ENCODE peak calls at places on chromosomes 5 and 9, in five cellular contexts. S is A549, E is HepG2, B is H1, H is K562. Y is an unnamed sample.

GRCh38 chr9:89428901-89429890 is 68.7 kb downstream of the SEMA4D start:
- DNase-seq in S (no peak), H (peak; percentile 53), E (no peak), B (peak; percentile 74), Y (peak; percentile 6)

GRCh38 chr5:61292130-61292672 is 39.9 kb upstream of the ZSWIM6 start:
- DNase-seq in E (no peak), H (no peak), B (no peak), S (no peak), Y (no peak)

GRCh38 chr5:147472669-147473131 is 37.2 kb downstream of the DPYSL3 start:
- DNase-seq in H (no peak), S (no peak), B (no peak), E (no peak), Y (no peak)

GRCh38 chr5:16931334-16932110 is 4.6 kb downstream of the MYO10 start:
- DNase-seq in S (no peak), B (no peak), H (no peak), E (no peak), Y (peak; percentile 55)

GRCh38 chr5:87770601-87771121 is 357.9 kb upstream of the CCNH start:
- DNase-seq in B (peak; percentile 63), E (no peak), S (no peak), H (no peak), Y (no peak)

GRCh38 chr9:106929471-106930198 is 66.7 kb downstream of the ZNF462 start:
- DNase-seq in H (no peak), B (no peak), S (no peak), E (no peak), Y (peak; percentile 76)

GRCh38 chr5:136199408-136199807 is 6.4 kb upstream of the SMIM32 start:
- DNase-seq in E (no peak), B (peak; percentile 38), H (no peak), S (no peak), Y (no peak)

GRCh38 chr9:28774433-28775029 is 1201.2 kb upstream of the C9orf72 start:
- DNase-seq in E (peak; percentile 18), H (no peak), B (no peak), S (peak; percentile 7), Y (peak; percentile 8)

GRCh38 chr5:66171349-66172344 is 27.5 kb downstream of the SREK1 start:
- DNase-seq in E (peak; percentile 32), S (peak; percentile 36), H (peak; percentile 44), B (no peak), Y (peak; percentile 59)

GRCh38 chr9:38388283-38389223 is 3.9 kb upstream of the ALDH1B1 start:
- DNase-seq in H (no peak), E (peak; percentile 44), B (no peak), S (no peak), Y (no peak)

GRCh38 chr5:98786178-98786853 is 12.9 kb downstream of the RGMB start:
- DNase-seq in H (no peak), B (no peak), E (no peak), S (no peak), Y (no peak)

GRCh38 chr5:75656311-75657003 is 45.2 kb downstream of the ANKDD1B start:
- DNase-seq in H (no peak), S (no peak), B (no peak), E (no peak), Y (peak; percentile 42)

GRCh38 chr9:87868635-87869034 is 14.0 kb upstream of the SPATA31E1 start:
- DNase-seq in E (no peak), H (no peak), B (no peak), S (no peak), Y (no peak)

GRCh38 chr9:7879551-7880245 is 80.1 kb upstream of the DMAC1 start:
- DNase-seq in E (no peak), H (no peak), S (no peak), B (peak; percentile 43), Y (no peak)

GRCh38 chr5:127442085-127442484 is 75.4 kb upstream of the PRRC1 start:
- DNase-seq in B (no peak), H (no peak), S (peak; percentile 14), E (no peak), Y (peak; percentile 10)

GRCh38 chr9:129849901-129850300 is 14.6 kb downstream of the USP20 start:
- DNase-seq in H (no peak), S (no peak), B (no peak), E (no peak), Y (peak; percentile 25)

GRCh38 chr5:122163151-122164069 is 34.1 kb downstream of the ZNF474 start:
- DNase-seq in S (peak; percentile 49), E (no peak), H (no peak), B (no peak), Y (no peak)

GRCh38 chr5:125037020-125037419 is 290.6 kb upstream of the ZNF608 start:
- DNase-seq in H (no peak), S (no peak), B (no peak), E (no peak), Y (no peak)

GRCh38 chr9:128033609-128034008 is 33.5 kb downstream of the NAIF1 start:
- DNase-seq in S (no peak), E (no peak), H (no peak), B (no peak), Y (no peak)

GRCh38 chr5:112824197-112824596 is 36.9 kb upstream of the SRP19 start:
- DNase-seq in H (no peak), B (no peak), E (no peak), S (no peak), Y (no peak)

GRCh38 chr5:178577376-178577839 is 12.8 kb downstream of the COL23A1 start:
- DNase-seq in B (peak; percentile 80), S (no peak), H (no peak), E (no peak), Y (no peak)

GRCh38 chr9:127912882-127913281 is 4.0 kb downstream of the ST6GALNAC4 start:
- DNase-seq in H (no peak), S (no peak), E (no peak), B (no peak), Y (no peak)

GRCh38 chr9:81522721-81523551 is 166.4 kb downstream of the TLE1 start:
- DNase-seq in B (no peak), H (no peak), E (peak; percentile 77), S (peak; percentile 25), Y (peak; percentile 73)

GRCh38 chr5:83583859-83584258 is 112.3 kb downstream of the VCAN start:
- DNase-seq in H (no peak), S (no peak), E (no peak), B (no peak), Y (peak; percentile 77)

GRCh38 chr9:25415723-25416122 is 262.5 kb downstream of the TUSC1 start:
- DNase-seq in E (no peak), H (no peak), S (no peak), B (no peak), Y (no peak)

GRCh38 chr5:76204713-76205112 is 121.5 kb downstream of the SV2C start:
- DNase-seq in S (no peak), E (no peak), H (no peak), B (no peak), Y (no peak)

GRCh38 chr5:90134892-90135291 is 274.7 kb downstream of the CETN3 start:
- DNase-seq in S (no peak), E (no peak), B (no peak), H (no peak), Y (peak; percentile 90)

GRCh38 chr5:354581-355378 is 33.3 kb downstream of the AHRR start:
- DNase-seq in B (no peak), H (no peak), S (no peak), E (no peak), Y (no peak)

GRCh38 chr9:98791147-98792095 is 4.9 kb downstream of the ANKS6 start:
- DNase-seq in E (peak; percentile 50), B (peak; percentile 93), S (peak; percentile 77), H (peak; percentile 86), Y (peak; percentile 80)

GRCh38 chr5:169971780-169972179 is 8.5 kb downstream of the INSYN2B start:
- DNase-seq in B (no peak), S (no peak), E (no peak), H (no peak), Y (no peak)

GRCh38 chr5:169974121-169974770 is 6.0 kb downstream of the INSYN2B start:
- DNase-seq in E (no peak), B (no peak), H (no peak), S (no peak), Y (no peak)

GRCh38 chr5:169970911-169971436 is 9.3 kb downstream of the INSYN2B start:
- DNase-seq in E (no peak), S (peak; percentile 79), H (no peak), B (no peak), Y (peak; percentile 85)

GRCh38 chr5:169970334-169970733 is 10.0 kb downstream of the INSYN2B start:
- DNase-seq in S (no peak), E (no peak), H (no peak), B (no peak), Y (no peak)
- H3K4me2 ChIP-seq in S (peak overlapping the region; percentile 69), E (no peak overlapping the region), H (no peak overlapping the region), B (no peak overlapping the region), Y (peak overlapping the region; percentile 13)

DNA sequence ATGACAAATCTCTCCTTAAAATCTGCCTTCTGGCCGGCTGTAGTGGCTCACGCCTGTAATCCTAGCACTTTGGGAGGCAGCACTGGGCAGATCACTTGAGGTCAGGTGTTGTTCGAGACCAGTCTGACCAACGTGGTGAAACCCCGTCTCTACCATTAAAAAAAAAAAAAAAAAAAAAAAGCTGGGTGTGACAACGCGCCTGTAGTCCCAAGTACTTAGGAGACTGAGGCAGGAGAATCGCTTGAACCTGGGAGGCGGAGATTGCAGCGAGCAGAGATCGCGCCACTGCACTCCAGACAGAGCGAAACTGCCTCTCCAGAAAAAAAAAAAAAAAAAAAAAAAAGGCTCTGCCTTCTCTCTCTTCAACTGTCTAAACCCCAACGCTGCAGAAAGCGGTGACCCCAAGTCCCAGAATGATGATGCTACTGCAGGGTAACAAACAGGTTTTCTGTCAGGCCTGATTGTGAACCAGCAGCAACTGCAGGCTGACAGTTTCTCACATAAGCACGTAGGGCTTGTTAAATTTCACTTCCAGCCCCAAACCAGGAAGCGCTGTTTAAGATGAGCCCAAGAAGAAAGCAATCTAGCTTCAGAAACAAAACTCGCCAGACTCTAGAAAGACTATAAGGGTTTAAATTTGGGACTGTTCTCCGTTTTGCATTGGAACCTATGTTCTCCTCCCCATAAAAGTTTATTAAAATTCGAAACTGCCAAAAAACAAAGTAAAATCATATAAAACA is 905 bp upstream of the CAST start:
- DNase-seq in H (no peak), B (no peak), E (no peak), S (peak; percentile 35), Y (peak; percentile 76)
- TF ChIP-seq JUN in H (no peak), B (no peak), E (no peak), S (no peak), Y (no peak)

GRCh38 chr9:134474058-134474370 is 147.8 kb downstream of the RXRA start:
- DNase-seq in B (no peak), S (no peak), H (no peak), E (no peak), Y (no peak)

GRCh38 chr9:134476256-134476941 is 150.1 kb downstream of the RXRA start:
- DNase-seq in B (no peak), S (no peak), H (no peak), E (no peak), Y (no peak)

GRCh38 chr9:134474656-134475050 is 148.4 kb downstream of the RXRA start:
- DNase-seq in B (no peak), S (no peak), E (no peak), H (no peak), Y (no peak)

GRCh38 chr9:134473353-134474057 is 147.2 kb downstream of the RXRA start:
- DNase-seq in E (no peak), B (no peak), H (no peak), S (no peak), Y (no peak)

GRCh38 chr9:134475051-134475790 is 149.0 kb downstream of the RXRA start:
- DNase-seq in B (no peak), S (no peak), H (no peak), E (no peak), Y (peak; percentile 72)
- TF ChIP-seq POLR2A in B (no peak), S (no peak), H (no peak), E (no peak), Y (peak; percentile 62)

GRCh38 chr9:35904338-35904737 is 1.7 kb upstream of the HRCT1 start:
- DNase-seq in E (no peak), H (no peak), B (no peak), S (no peak), Y (no peak)
- H3K4me2 ChIP-seq in E (no peak overlapping the region), H (no peak overlapping the region), B (no peak overlapping the region), S (no peak overlapping the region), Y (no peak overlapping the region)

GRCh38 chr5:80466669-80467485 is 21.0 kb upstream of the FAM151B start:
- DNase-seq in H (no peak), B (no peak), S (no peak), E (peak; percentile 67), Y (peak; percentile 27)
- TF ChIP-seq JUN in H (no peak), B (no peak), S (no peak), E (no peak), Y (no peak)